ENCODE peak calls at places on chromosomes 12 and 14, in four cellular contexts. One of them, this sample, is unnamed.

GRCh38 chr12:27974735-27975221 is 2.2 kb upstream of the PTHLH start:
- DNase-seq in cerebellum: no peak
- DNase-seq in GM04503: no peak
- DNase-seq in A549: no peak
- DNase-seq in this sample: no peak

GRCh38 chr12:52285172-52285745 is 6.1 kb downstream of the KRT81 start:
- DNase-seq in A549: peak
- DNase-seq in GM04503: no peak
- DNase-seq in cerebellum: no peak
- DNase-seq in this sample: peak

GRCh38 chr14:52052289-52052943 is 16.4 kb downstream of the NID2 start:
- DNase-seq in A549: no peak
- DNase-seq in cerebellum: no peak
- DNase-seq in GM04503: peak
- DNase-seq in this sample: no peak

GRCh38 chr14:77032483-77032853 is 4.0 kb upstream of the IRF2BPL start:
- DNase-seq in cerebellum: no peak
- DNase-seq in GM04503: no peak
- DNase-seq in A549: no peak
- DNase-seq in this sample: no peak

GRCh38 chr12:89357297-89357730 is 5.0 kb upstream of the DUSP6 start:
- DNase-seq in cerebellum: no peak
- DNase-seq in A549: no peak
- DNase-seq in GM04503: no peak
- DNase-seq in this sample: no peak

GRCh38 chr12:92556622-92557421 is 146.0 kb upstream of the PLEKHG7 start:
- DNase-seq in GM04503: no peak
- DNase-seq in A549: no peak
- DNase-seq in cerebellum: no peak
- DNase-seq in this sample: no peak

GRCh38 chr14:100531152-100531551 is 56.1 kb downstream of the BEGAIN start:
- DNase-seq in cerebellum: no peak
- DNase-seq in A549: no peak
- DNase-seq in GM04503: no peak
- DNase-seq in this sample: no peak

GRCh38 chr12:50505386-50505827 is 622 bp downstream of the DIP2B start:
- DNase-seq in A549: no peak
- DNase-seq in cerebellum: no peak
- DNase-seq in GM04503: no peak
- DNase-seq in this sample: peak

GRCh38 chr12:129483494-129483893 is 420.3 kb downstream of the TMEM132D start:
- DNase-seq in A549: no peak
- DNase-seq in cerebellum: no peak
- DNase-seq in GM04503: no peak
- DNase-seq in this sample: no peak

GRCh38 chr12:46659032-46659703 is 166.6 kb downstream of the SLC38A4 start:
- DNase-seq in A549: no peak
- DNase-seq in cerebellum: no peak
- DNase-seq in GM04503: no peak
- DNase-seq in this sample: no peak

GRCh38 chr12:64187794-64188193 is 34.3 kb downstream of the KICS2 start:
- DNase-seq in cerebellum: no peak
- DNase-seq in GM04503: no peak
- DNase-seq in A549: no peak
- DNase-seq in this sample: no peak

GRCh38 chr12:110846615-110847566 is at the start of gene CCDC63:
- DNase-seq in cerebellum: peak
- DNase-seq in A549: peak
- DNase-seq in GM04503: no peak
- DNase-seq in this sample: no peak

GRCh38 chr12:42760550-42760949 is 171.0 kb upstream of the PRICKLE1 start:
- DNase-seq in cerebellum: no peak
- DNase-seq in A549: no peak
- DNase-seq in GM04503: no peak
- DNase-seq in this sample: no peak

GRCh38 chr14:104603623-104604401 is 760 bp downstream of the TMEM179 start:
- DNase-seq in GM04503: no peak
- DNase-seq in cerebellum: peak
- DNase-seq in A549: no peak
- DNase-seq in this sample: no peak

GRCh38 chr14:89909586-89909985 is 44.9 kb downstream of the EFCAB11 start:
- DNase-seq in GM04503: no peak
- DNase-seq in A549: no peak
- DNase-seq in cerebellum: no peak
- DNase-seq in this sample: no peak

GRCh38 chr14:68879321-68879781 is 86.5 kb upstream of the ZFP36L1 start:
- DNase-seq in GM04503: no peak
- DNase-seq in cerebellum: no peak
- DNase-seq in A549: no peak
- DNase-seq in this sample: no peak